ENCODE peak calls at places on chromosomes 13 and 19, in seven cellular contexts. One of them, this sample, is unnamed.

GRCh38 chr13:25966086-25966485 is 85.7 kb downstream of the SHISA2 start:
- DNase-seq in PC-3: peak
- DNase-seq in lung: no peak
- DNase-seq in Peyer's patch: no peak
- DNase-seq in ascending aorta: no peak
- DNase-seq in IMR-90: no peak
- DNase-seq in heart left ventricle: no peak
- DNase-seq in this sample: no peak

GRCh38 chr13:47044842-47045241 is 148.0 kb upstream of the HTR2A start:
- DNase-seq in PC-3: no peak
- DNase-seq in lung: no peak
- DNase-seq in Peyer's patch: no peak
- DNase-seq in ascending aorta: no peak
- DNase-seq in IMR-90: no peak
- DNase-seq in heart left ventricle: no peak
- DNase-seq in this sample: no peak

GRCh38 chr19:18063463-18063862 is 23.3 kb downstream of the IL12RB1 start:
- DNase-seq in PC-3: peak
- DNase-seq in lung: no peak
- DNase-seq in Peyer's patch: no peak
- DNase-seq in ascending aorta: no peak
- DNase-seq in IMR-90: no peak
- DNase-seq in heart left ventricle: no peak
- DNase-seq in this sample: no peak

GRCh38 chr13:112870737-112871287 is 98.2 kb upstream of the MCF2L start:
- DNase-seq in PC-3: no peak
- DNase-seq in lung: no peak
- DNase-seq in Peyer's patch: no peak
- DNase-seq in ascending aorta: no peak
- DNase-seq in IMR-90: no peak
- DNase-seq in heart left ventricle: no peak
- DNase-seq in this sample: no peak

GRCh38 chr13:23618341-23618740 is 48.1 kb downstream of the TNFRSF19 start:
- DNase-seq in PC-3: peak
- DNase-seq in lung: no peak
- DNase-seq in Peyer's patch: no peak
- DNase-seq in ascending aorta: no peak
- DNase-seq in IMR-90: peak
- DNase-seq in heart left ventricle: no peak
- DNase-seq in this sample: no peak

GRCh38 chr13:26255717-26256277 is 1.9 kb downstream of the CDK8 start:
- DNase-seq in PC-3: peak
- DNase-seq in lung: no peak
- DNase-seq in Peyer's patch: no peak
- DNase-seq in ascending aorta: no peak
- DNase-seq in IMR-90: peak
- DNase-seq in heart left ventricle: no peak
- DNase-seq in this sample: no peak

GRCh38 chr13:25980255-25980654 is 71.6 kb downstream of the SHISA2 start:
- DNase-seq in PC-3: peak
- DNase-seq in lung: no peak
- DNase-seq in Peyer's patch: no peak
- DNase-seq in ascending aorta: no peak
- DNase-seq in IMR-90: peak
- DNase-seq in heart left ventricle: no peak
- DNase-seq in this sample: no peak

GRCh38 chr19:19342086-19343015 is 21.7 kb downstream of the MAU2 start:
- DNase-seq in PC-3: peak
- DNase-seq in lung: peak
- DNase-seq in Peyer's patch: peak
- DNase-seq in ascending aorta: no peak
- DNase-seq in IMR-90: peak
- DNase-seq in heart left ventricle: peak
- DNase-seq in this sample: peak

GRCh38 chr19:920051-920857 is 3.1 kb downstream of the KISS1R start:
- DNase-seq in PC-3: peak
- DNase-seq in lung: no peak
- DNase-seq in Peyer's patch: peak
- DNase-seq in ascending aorta: no peak
- DNase-seq in IMR-90: no peak
- DNase-seq in heart left ventricle: no peak
- DNase-seq in this sample: no peak

GRCh38 chr19:53463263-53463662 is 4.3 kb upstream of the ZNF813 start:
- DNase-seq in PC-3: no peak
- DNase-seq in lung: peak
- DNase-seq in Peyer's patch: no peak
- DNase-seq in ascending aorta: no peak
- DNase-seq in IMR-90: peak
- DNase-seq in heart left ventricle: peak
- DNase-seq in this sample: no peak

GRCh38 chr13:94987869-94988268 is 275.5 kb upstream of the SOX21 start:
- DNase-seq in PC-3: peak
- DNase-seq in lung: no peak
- DNase-seq in Peyer's patch: no peak
- DNase-seq in ascending aorta: no peak
- DNase-seq in IMR-90: no peak
- DNase-seq in heart left ventricle: no peak
- DNase-seq in this sample: no peak

GRCh38 chr19:6811906-6812305 is 39.4 kb downstream of the VAV1 start:
- DNase-seq in PC-3: peak
- DNase-seq in lung: no peak
- DNase-seq in Peyer's patch: no peak
- DNase-seq in ascending aorta: no peak
- DNase-seq in IMR-90: peak
- DNase-seq in heart left ventricle: no peak
- DNase-seq in this sample: no peak

GRCh38 chr19:40811478-40812341 is 12.7 kb downstream of the EGLN2 start:
- DNase-seq in PC-3: no peak
- DNase-seq in lung: no peak
- DNase-seq in Peyer's patch: peak
- DNase-seq in ascending aorta: no peak
- DNase-seq in IMR-90: no peak
- DNase-seq in heart left ventricle: no peak
- DNase-seq in this sample: no peak

GRCh38 chr13:51773515-51773914 is 30.4 kb downstream of the DHRS12 start:
- DNase-seq in PC-3: no peak
- DNase-seq in lung: no peak
- DNase-seq in Peyer's patch: no peak
- DNase-seq in ascending aorta: no peak
- DNase-seq in IMR-90: no peak
- DNase-seq in heart left ventricle: no peak
- DNase-seq in this sample: no peak

GRCh38 chr19:55088021-55088451 is 12.4 kb downstream of the EPS8L1 start:
- DNase-seq in PC-3: no peak
- DNase-seq in lung: no peak
- DNase-seq in Peyer's patch: no peak
- DNase-seq in ascending aorta: no peak
- DNase-seq in IMR-90: no peak
- DNase-seq in heart left ventricle: no peak
- DNase-seq in this sample: no peak

GRCh38 chr13:38283346-38283745 is 66.3 kb upstream of the UFM1 start:
- DNase-seq in PC-3: no peak
- DNase-seq in lung: no peak
- DNase-seq in Peyer's patch: no peak
- DNase-seq in ascending aorta: no peak
- DNase-seq in IMR-90: no peak
- DNase-seq in heart left ventricle: no peak
- DNase-seq in this sample: no peak

GRCh38 chr13:32639502-32640105 is 53.4 kb downstream of the PDS5B start:
- DNase-seq in PC-3: peak
- DNase-seq in lung: no peak
- DNase-seq in Peyer's patch: peak
- DNase-seq in ascending aorta: no peak
- DNase-seq in IMR-90: peak
- DNase-seq in heart left ventricle: peak
- DNase-seq in this sample: no peak

GRCh38 chr13:21061077-21061945 is at the start of gene LATS2:
- DNase-seq in PC-3: peak
- DNase-seq in lung: peak
- DNase-seq in Peyer's patch: peak
- DNase-seq in ascending aorta: peak
- DNase-seq in IMR-90: peak
- DNase-seq in heart left ventricle: peak
- DNase-seq in this sample: peak

GRCh38 chr13:110536006-110536693 is 25.4 kb downstream of the RAB20 start:
- DNase-seq in PC-3: no peak
- DNase-seq in lung: peak
- DNase-seq in Peyer's patch: peak
- DNase-seq in ascending aorta: peak
- DNase-seq in IMR-90: no peak
- DNase-seq in heart left ventricle: peak
- DNase-seq in this sample: no peak

GRCh38 chr19:53511933-53512374 is 26.0 kb upstream of the ZNF331 start:
- DNase-seq in PC-3: peak
- DNase-seq in lung: peak
- DNase-seq in Peyer's patch: peak
- DNase-seq in ascending aorta: no peak
- DNase-seq in IMR-90: peak
- DNase-seq in heart left ventricle: peak
- DNase-seq in this sample: peak

GRCh38 chr19:55383279-55383788 is 758 bp downstream of the TMEM238 start:
- DNase-seq in PC-3: no peak
- DNase-seq in lung: no peak
- DNase-seq in Peyer's patch: no peak
- DNase-seq in ascending aorta: no peak
- DNase-seq in IMR-90: no peak
- DNase-seq in heart left ventricle: no peak
- DNase-seq in this sample: no peak

GRCh38 chr13:110676511-110677204 is 29.3 kb downstream of the CARS2 start:
- DNase-seq in PC-3: no peak
- DNase-seq in lung: no peak
- DNase-seq in Peyer's patch: peak
- DNase-seq in ascending aorta: peak
- DNase-seq in IMR-90: no peak
- DNase-seq in heart left ventricle: no peak
- DNase-seq in this sample: peak

GRCh38 chr19:40006273-40006691 is 9.4 kb downstream of the ZNF546 start:
- DNase-seq in PC-3: peak
- DNase-seq in lung: no peak
- DNase-seq in Peyer's patch: no peak
- DNase-seq in ascending aorta: no peak
- DNase-seq in IMR-90: peak
- DNase-seq in heart left ventricle: no peak
- DNase-seq in this sample: no peak

GRCh38 chr19:33309826-33310225 is 7.5 kb upstream of the CEBPA start:
- DNase-seq in PC-3: no peak
- DNase-seq in lung: no peak
- DNase-seq in Peyer's patch: no peak
- DNase-seq in ascending aorta: no peak
- DNase-seq in IMR-90: no peak
- DNase-seq in heart left ventricle: no peak
- DNase-seq in this sample: no peak
- H3K27ac ChIP-seq in PC-3: no peak
- H3K27ac ChIP-seq in lung: no peak
- H3K27ac ChIP-seq in Peyer's patch: no peak
- H3K27ac ChIP-seq in ascending aorta: no peak
- H3K27ac ChIP-seq in IMR-90: no peak
- H3K27ac ChIP-seq in heart left ventricle: no peak
- H3K27ac ChIP-seq in this sample: peak

DNA sequence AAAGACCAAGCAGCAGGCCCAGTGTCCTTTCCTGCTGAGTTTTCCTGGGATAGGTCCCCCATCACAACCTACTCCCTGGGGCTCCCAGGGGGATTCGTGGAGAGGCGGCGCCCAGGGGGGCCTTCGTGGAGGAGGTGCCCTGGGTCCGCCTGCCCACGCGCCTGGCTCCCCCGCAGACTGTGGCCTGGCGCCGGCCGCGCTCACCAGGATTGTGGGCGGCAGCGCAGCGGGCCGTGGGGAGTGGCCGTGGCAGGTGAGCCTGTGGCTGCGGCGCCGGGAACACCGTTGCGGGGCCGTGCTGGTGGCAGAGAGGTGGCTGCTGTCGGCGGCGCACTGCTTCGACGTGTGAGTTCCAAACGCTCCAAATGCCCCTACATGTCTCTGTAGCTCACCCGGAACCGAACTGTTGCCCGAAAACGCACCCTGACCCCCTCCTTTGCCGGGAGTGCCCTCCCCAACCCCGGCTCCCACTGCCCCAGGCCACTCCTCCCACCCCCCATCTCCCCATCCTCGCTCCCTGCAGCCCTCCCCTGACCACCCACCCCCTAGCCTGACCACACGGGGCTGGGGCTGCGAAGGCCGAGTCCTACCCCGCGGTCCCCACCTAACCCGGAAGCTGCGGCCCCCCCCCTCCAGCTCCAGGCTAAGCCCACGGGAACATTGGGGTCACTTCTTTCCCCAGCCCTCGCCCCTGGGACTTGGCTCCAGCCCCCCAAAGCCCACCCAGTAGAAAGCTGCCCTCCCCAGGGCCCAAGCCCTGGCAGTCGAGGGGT is 3.3 kb downstream of the TIMM13 start:
- DNase-seq in PC-3: no peak
- DNase-seq in lung: no peak
- DNase-seq in Peyer's patch: no peak
- DNase-seq in ascending aorta: no peak
- DNase-seq in IMR-90: no peak
- DNase-seq in heart left ventricle: no peak
- DNase-seq in this sample: no peak
- H3K4me3 ChIP-seq in PC-3: no peak
- H3K4me3 ChIP-seq in lung: no peak
- H3K4me3 ChIP-seq in Peyer's patch: no peak
- H3K4me3 ChIP-seq in ascending aorta: peak
- H3K4me3 ChIP-seq in IMR-90: no peak
- H3K4me3 ChIP-seq in heart left ventricle: no peak
- H3K4me3 ChIP-seq in this sample: peak

GRCh38 chr19:32570081-32570785 is 10.8 kb upstream of the PDCD5 start:
- DNase-seq in PC-3: peak
- DNase-seq in lung: peak
- DNase-seq in Peyer's patch: peak
- DNase-seq in ascending aorta: no peak
- DNase-seq in IMR-90: peak
- DNase-seq in heart left ventricle: peak
- DNase-seq in this sample: no peak
- TF ChIP-seq CTCF in PC-3: peak
- TF ChIP-seq CTCF in lung: peak
- TF ChIP-seq CTCF in Peyer's patch: no peak
- TF ChIP-seq CTCF in ascending aorta: peak
- TF ChIP-seq CTCF in IMR-90: peak
- TF ChIP-seq CTCF in heart left ventricle: peak
- TF ChIP-seq CTCF in this sample: peak

GRCh38 chr19:38826856-38827551 is 4.6 kb downstream of the ECH1 start:
- DNase-seq in PC-3: no peak
- DNase-seq in lung: no peak
- DNase-seq in Peyer's patch: no peak
- DNase-seq in ascending aorta: no peak
- DNase-seq in IMR-90: no peak
- DNase-seq in heart left ventricle: no peak
- DNase-seq in this sample: no peak
- H3K27ac ChIP-seq in PC-3: no peak
- H3K27ac ChIP-seq in lung: no peak
- H3K27ac ChIP-seq in Peyer's patch: peak
- H3K27ac ChIP-seq in ascending aorta: no peak
- H3K27ac ChIP-seq in IMR-90: no peak
- H3K27ac ChIP-seq in heart left ventricle: peak
- H3K27ac ChIP-seq in this sample: no peak

GRCh38 chr19:22199171-22199570 is 2.4 kb upstream of the ZNF676 start:
- DNase-seq in PC-3: no peak
- DNase-seq in lung: no peak
- DNase-seq in Peyer's patch: no peak
- DNase-seq in ascending aorta: no peak
- DNase-seq in IMR-90: no peak
- DNase-seq in heart left ventricle: no peak
- DNase-seq in this sample: no peak
- H3K4me3 ChIP-seq in PC-3: no peak
- H3K4me3 ChIP-seq in lung: no peak
- H3K4me3 ChIP-seq in Peyer's patch: no peak
- H3K4me3 ChIP-seq in ascending aorta: no peak
- H3K4me3 ChIP-seq in IMR-90: no peak
- H3K4me3 ChIP-seq in heart left ventricle: no peak
- H3K4me3 ChIP-seq in this sample: no peak

This sample was measured in pancreas.